ENCODE peak calls at places on chromosomes 11 and 22, in ten cellular contexts. X, B, R, L, Q, Z, M, G, I and V are unnamed samples.
A peak's percentile ranks its signal among the peaks of the same experiment; 100 is the strongest.

GRCh38 chr22:32803020-32803758 is 1.7 kb downstream of the TIMP3 start:
- DNase-seq in R (no peak), G (no peak), B (peak; percentile 44), L (peak; percentile 72), Z (peak; percentile 33), Q (no peak), I (peak; percentile 77), M (no peak), X (no peak), V (no peak)

GRCh38 chr11:61158691-61159381 is 2.4 kb downstream of the VPS37C start:
- DNase-seq in Z (peak; percentile 50), R (no peak), B (peak; percentile 58), Q (no peak), L (peak; percentile 30), I (peak; percentile 74), X (no peak), M (no peak), G (no peak), V (no peak)

GRCh38 chr11:20226936-20227335 is 66.7 kb upstream of the DBX1 start:
- DNase-seq in Q (no peak), L (no peak), Z (peak; percentile 29), X (no peak), I (no peak), G (no peak), B (no peak), R (no peak), M (no peak), V (no peak)

GRCh38 chr11:31813961-31814868 is 3.1 kb upstream of the PAX6 start:
- DNase-seq in B (no peak), G (no peak), Q (no peak), L (peak; percentile 57), X (no peak), I (peak; percentile 23), R (no peak), M (peak; percentile 43), Z (no peak), V (peak; percentile 40)

GRCh38 chr11:103798456-103798855 is 238.0 kb upstream of the DDI1 start:
- DNase-seq in L (no peak), M (no peak), R (no peak), Q (no peak), X (no peak), B (no peak), G (no peak), I (no peak), Z (no peak), V (no peak)

GRCh38 chr11:19849107-19849789 is 136.6 kb downstream of the NAV2 start:
- DNase-seq in Q (no peak), B (no peak), Z (no peak), I (no peak), G (no peak), M (no peak), X (peak; percentile 53), L (no peak), R (no peak), V (no peak)

GRCh38 chr11:100576044-100577021 is 110.8 kb upstream of the ARHGAP42 start:
- DNase-seq in R (peak; percentile 52), Z (peak; percentile 63), G (no peak), I (peak; percentile 35), X (peak; percentile 45), M (no peak), B (peak; percentile 68), Q (no peak), L (no peak), V (peak; percentile 40)

GRCh38 chr11:69650081-69650831 is 9.3 kb downstream of the CCND1 start:
- DNase-seq in M (no peak), L (peak; percentile 61), X (no peak), B (no peak), I (no peak), R (no peak), Z (no peak), Q (no peak), G (no peak), V (no peak)

GRCh38 chr11:71240865-71241691 is 11.3 kb downstream of the SHANK2 start:
- DNase-seq in B (peak; percentile 78), Z (peak; percentile 92), M (peak; percentile 48), X (peak; percentile 41), Q (no peak), R (peak; percentile 85), L (peak; percentile 68), I (peak; percentile 55), G (no peak), V (no peak)

GRCh38 chr11:8964324-8965320 is at the start of gene TMEM9B:
- DNase-seq in Q (peak; percentile 73), B (peak; percentile 87), L (peak; percentile 94), X (peak; percentile 94), G (peak; percentile 59), I (peak; percentile 78), Z (peak; percentile 92), M (peak; percentile 86), R (peak; percentile 92), V (peak; percentile 89)
- TF ChIP-seq CTCF in Q (no peak), B (no peak), L (no peak), X (no peak), G (no peak), I (no peak), Z (no peak), M (no peak), R (no peak), V (no peak)

GRCh38 chr22:17888439-17888838 is 114.2 kb upstream of the BID start:
- DNase-seq in M (no peak), I (no peak), Q (no peak), G (no peak), R (no peak), Z (no peak), L (no peak), B (no peak), X (no peak), V (no peak)

GRCh38 chr22:17890892-17891291 is 116.6 kb upstream of the BID start:
- DNase-seq in Q (no peak), G (no peak), L (no peak), M (no peak), X (no peak), I (no peak), Z (no peak), R (no peak), B (no peak), V (no peak)

GRCh38 chr22:17891427-17892167 is 117.3 kb upstream of the BID start:
- DNase-seq in B (no peak), M (peak; percentile 63), Z (no peak), X (no peak), G (no peak), L (no peak), R (no peak), Q (no peak), I (no peak), V (no peak)

GRCh38 chr22:17890245-17890671 is 116.0 kb upstream of the BID start:
- DNase-seq in M (no peak), X (no peak), B (no peak), Q (no peak), G (no peak), R (no peak), Z (peak; percentile 14), L (no peak), I (peak; percentile 22), V (no peak)

GRCh38 chr22:17888855-17889254 is 114.6 kb upstream of the BID start:
- DNase-seq in B (peak; percentile 14), X (no peak), Q (no peak), L (no peak), I (peak; percentile 14), Z (no peak), R (no peak), G (no peak), M (peak; percentile 64), V (no peak)
- TF ChIP-seq CTCF in B (peak; percentile 62), X (no peak), Q (no peak), L (no peak), I (peak; percentile 43), Z (no peak), R (no peak), G (peak; percentile 53), M (no peak), V (no peak)

DNA sequence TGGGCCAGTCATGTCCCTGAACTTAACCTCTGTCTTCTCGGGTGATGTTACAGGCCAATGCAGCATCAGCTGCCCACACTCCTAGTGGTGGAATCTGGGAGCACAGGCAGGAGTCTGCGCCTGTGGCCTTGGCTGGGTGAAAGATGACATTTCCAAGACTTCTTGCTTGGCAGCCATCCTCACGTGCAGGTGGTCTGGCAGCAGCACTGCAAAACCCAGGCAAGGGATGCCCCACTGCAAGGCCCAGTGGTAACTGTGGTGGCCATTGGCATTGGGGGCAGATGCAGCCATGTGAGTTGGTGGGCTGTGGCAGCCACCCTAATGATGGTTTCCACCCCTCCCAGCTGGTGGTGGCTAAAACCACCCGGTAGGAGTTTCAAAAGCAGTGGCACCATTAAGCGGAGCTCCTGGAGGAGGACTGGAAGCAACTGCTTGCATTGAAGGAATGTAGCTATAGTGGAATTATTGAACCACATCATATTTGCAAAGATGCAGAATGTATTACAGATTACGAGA is 120.5 kb upstream of the TOP3B start:
- DNase-seq in Q (no peak), X (no peak), B (no peak), G (no peak), M (peak; percentile 69), I (no peak), Z (peak; percentile 20), R (peak; percentile 18), L (no peak), V (no peak)
- TF ChIP-seq CTCF in Q (no peak), X (peak; percentile 33), B (peak; percentile 46), G (peak; percentile 61), M (peak; percentile 79), I (peak; percentile 39), Z (peak; percentile 31), R (no peak), L (no peak), V (peak; percentile 48)

GRCh38 chr11:75225794-75226193 is 14.8 kb upstream of the TPBGL start:
- DNase-seq in Z (no peak), R (no peak), G (no peak), Q (no peak), X (no peak), I (no peak), L (no peak), B (no peak), M (no peak), V (no peak)

GRCh38 chr11:75229466-75229865 is 11.1 kb upstream of the TPBGL start:
- DNase-seq in M (no peak), G (no peak), Z (no peak), R (no peak), Q (no peak), B (no peak), L (no peak), X (no peak), I (no peak), V (no peak)

GRCh38 chr11:75219869-75220268 is 20.7 kb upstream of the TPBGL start:
- DNase-seq in Z (no peak), Q (no peak), M (no peak), I (no peak), B (no peak), X (no peak), L (no peak), G (no peak), R (no peak), V (no peak)

DNA sequence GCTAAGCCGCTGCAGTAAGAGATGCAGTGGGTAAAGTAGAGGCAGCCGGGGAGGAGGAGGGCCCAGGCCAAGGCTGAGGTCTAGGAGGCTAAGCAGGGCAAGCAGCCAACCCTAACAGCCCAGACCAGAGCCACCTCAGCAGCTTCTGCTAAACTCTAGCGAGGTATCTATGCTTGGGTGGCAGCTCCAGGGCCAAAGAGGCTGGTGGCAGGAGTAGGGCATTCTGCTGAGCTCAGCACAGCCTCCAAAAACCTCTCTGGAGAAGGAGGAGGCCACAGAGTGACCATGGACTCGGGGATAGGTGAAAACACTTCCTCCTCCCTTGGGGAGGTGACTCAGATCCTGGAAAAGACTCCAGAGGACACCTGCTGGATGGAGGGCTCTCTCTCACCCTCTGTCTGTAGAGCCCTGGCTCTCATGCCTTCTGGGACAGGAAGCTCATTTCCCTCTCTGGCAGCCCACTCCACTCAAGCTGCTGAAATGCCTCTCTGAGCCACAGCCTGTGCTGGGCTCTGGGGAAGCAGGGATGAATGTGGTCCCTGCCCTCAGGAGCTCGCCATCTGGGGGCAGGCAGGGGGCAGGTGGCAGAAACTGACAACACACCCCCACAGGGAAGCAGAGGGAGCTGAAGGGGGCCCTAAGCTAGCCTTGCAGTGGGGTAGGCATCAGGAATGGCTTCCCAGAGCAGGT is 16.5 kb upstream of the TPBGL start:
- DNase-seq in Q (no peak), R (peak; percentile 21), M (no peak), I (no peak), B (no peak), G (no peak), X (no peak), L (no peak), Z (no peak), V (no peak)
- TF ChIP-seq CTCF in Q (no peak), R (no peak), M (no peak), I (no peak), B (no peak), G (no peak), X (no peak), L (no peak), Z (no peak), V (no peak)